ENCODE peak calls at places on chromosomes 11 and 22, in ten cellular contexts. D, Q, R, K, I, E, Z, S, X and U are unnamed samples.

GRCh38 chr22:37165940-37166674 is 16.4 kb upstream of the IL2RB start:
- DNase-seq in Z (no peak), K (no peak), E (no peak), X (no peak), Q (no peak), D (no peak), S (peak), R (no peak), I (no peak), U (no peak)

GRCh38 chr11:33257160-33257896 is at the start of gene HIPK3:
- DNase-seq in S (peak), K (peak), D (peak), Z (peak), R (peak), E (peak), Q (peak), X (peak), I (no peak), U (peak)

GRCh38 chr11:61042961-61043540 is 59.2 kb upstream of the CD5 start:
- DNase-seq in X (no peak), R (no peak), E (no peak), I (no peak), Z (no peak), S (no peak), D (no peak), Q (no peak), K (peak), U (no peak)

GRCh38 chr11:119376197-119376847 is 5.2 kb downstream of the USP2 start:
- DNase-seq in Q (peak), S (no peak), R (no peak), E (no peak), X (no peak), K (peak), D (no peak), I (no peak), Z (no peak), U (no peak)

GRCh38 chr22:31326877-31327276 is 19.3 kb downstream of the PATZ1 start:
- DNase-seq in E (no peak), R (no peak), I (no peak), K (no peak), X (no peak), S (no peak), Q (no peak), D (no peak), Z (no peak), U (no peak)

GRCh38 chr22:50504245-50505211 is 3.0 kb downstream of the LMF2 start:
- DNase-seq in K (no peak), D (no peak), Q (no peak), I (no peak), Z (no peak), X (no peak), E (no peak), S (no peak), R (no peak), U (no peak)

GRCh38 chr22:44386386-44387035 is 73.8 kb upstream of the SHISAL1 start:
- DNase-seq in Q (no peak), R (no peak), E (no peak), K (no peak), X (no peak), S (no peak), Z (no peak), D (no peak), I (no peak), U (no peak)

GRCh38 chr11:129657866-129658557 is 157.6 kb upstream of the TMEM45B start:
- DNase-seq in S (no peak), X (no peak), E (no peak), D (no peak), R (no peak), Z (no peak), Q (no peak), K (no peak), I (no peak), U (no peak)

GRCh38 chr11:8192016-8192895 is 23.4 kb upstream of the RIC3 start:
- DNase-seq in D (peak), R (peak), K (peak), X (no peak), E (no peak), I (peak), S (peak), Q (peak), Z (peak), U (peak)

GRCh38 chr11:61516191-61516590 is 7.6 kb downstream of the LRRC10B start:
- DNase-seq in S (no peak), D (no peak), R (no peak), K (no peak), Q (no peak), X (no peak), E (no peak), I (no peak), Z (no peak), U (no peak)

GRCh38 chr22:49102367-49102766 is 725.3 kb downstream of the BRD1 start:
- DNase-seq in K (no peak), Q (no peak), Z (no peak), D (no peak), I (no peak), X (no peak), R (no peak), E (no peak), S (no peak), U (no peak)

GRCh38 chr11:31798057-31799035 is 12.8 kb downstream of the PAX6 start:
- DNase-seq in I (no peak), E (no peak), Z (no peak), D (no peak), R (no peak), X (no peak), S (no peak), Q (no peak), K (no peak), U (peak)

GRCh38 chr11:128726464-128727139 is 32.7 kb downstream of the FLI1 start:
- DNase-seq in R (no peak), K (no peak), Z (no peak), X (peak), I (no peak), S (peak), E (no peak), D (no peak), Q (no peak), U (peak)

GRCh38 chr11:129210831-129211181 is 18.7 kb upstream of the ARHGAP32 start:
- DNase-seq in D (no peak), Z (no peak), I (no peak), S (no peak), Q (no peak), E (no peak), X (no peak), R (no peak), K (no peak), U (no peak)

GRCh38 chr22:45190473-45190872 is 26.7 kb downstream of the NUP50 start:
- DNase-seq in Q (no peak), Z (no peak), R (no peak), K (no peak), X (no peak), E (no peak), D (no peak), I (no peak), S (no peak), U (no peak)

GRCh38 chr11:44773351-44773965 is 46.7 kb downstream of the TSPAN18 start:
- DNase-seq in S (no peak), E (no peak), K (no peak), R (no peak), I (no peak), Q (no peak), X (no peak), Z (no peak), D (no peak), U (no peak)

GRCh38 chr22:30305906-30306628 is 16.8 kb upstream of the CASTOR1 start:
- DNase-seq in Q (no peak), Z (no peak), E (no peak), I (peak), S (peak), R (peak), X (no peak), D (no peak), K (no peak), U (peak)

GRCh38 chr11:109085708-109086373 is 336.1 kb upstream of the C11orf87 start:
- DNase-seq in Q (no peak), Z (peak), K (no peak), X (no peak), E (no peak), S (no peak), R (no peak), D (peak), I (no peak), U (no peak)